ENCODE peak calls at places on chromosomes 4 and X, in nine cellular contexts. X, R, D, N, V, C, F, O and E are unnamed samples. For H3K4me1, the result is how much of the 10 kb centered on the place peaks cover.

GRCh38 chr4:66017671-66018070 is 347.4 kb upstream of the EPHA5 start:
- DNase-seq in X (no peak), R (no peak), D (no peak), N (no peak), V (no peak), C (no peak), F (no peak), O (no peak), E (no peak)

GRCh38 chrX:10156199-10157031 is at the start of gene CLCN4:
- DNase-seq in X (peak), R (peak), D (no peak), N (peak), V (peak), C (peak), F (no peak), O (peak), E (peak)

GRCh38 chr4:151031831-151032605 is 16.9 kb upstream of the LRBA start:
- DNase-seq in X (no peak), R (no peak), D (no peak), N (no peak), V (no peak), C (no peak), F (no peak), O (peak), E (no peak)

GRCh38 chrX:133493366-133493765 is 78.1 kb upstream of the GPC4 start:
- DNase-seq in X (no peak), R (no peak), D (no peak), N (no peak), V (no peak), C (no peak), F (no peak), O (no peak), E (no peak)

GRCh38 chr4:134382478-134383227 is 181.1 kb upstream of the PABPC4L start:
- DNase-seq in X (no peak), R (no peak), D (no peak), N (no peak), V (no peak), C (no peak), F (no peak), O (no peak), E (no peak)

GRCh38 chr4:70778888-70779422 is 57.2 kb downstream of the RUFY3 start:
- DNase-seq in X (no peak), R (peak), D (no peak), N (no peak), V (no peak), C (no peak), F (no peak), O (no peak), E (peak)

GRCh38 chr4:161496-162284 is 37.4 kb downstream of the ZNF718 start:
- DNase-seq in X (no peak), R (no peak), D (no peak), N (no peak), V (no peak), C (no peak), F (no peak), O (no peak), E (no peak)

GRCh38 chr4:9812530-9813340 is 31.3 kb downstream of the DRD5 start:
- DNase-seq in X (no peak), R (no peak), D (no peak), N (no peak), V (no peak), C (no peak), F (no peak), O (no peak), E (no peak)

GRCh38 chr4:167290684-167291083 is 56.4 kb upstream of the SPOCK3 start:
- DNase-seq in X (no peak), R (peak), D (no peak), N (no peak), V (no peak), C (no peak), F (no peak), O (peak), E (no peak)

GRCh38 chrX:71128915-71129765 is 10.7 kb downstream of the MED12 start:
- DNase-seq in X (peak), R (peak), D (peak), N (peak), V (peak), C (peak), F (peak), O (peak), E (peak)

GRCh38 chrX:13387656-13388421 is 68.0 kb upstream of the ATXN3L start:
- DNase-seq in X (no peak), R (no peak), D (no peak), N (no peak), V (no peak), C (no peak), F (no peak), O (no peak), E (no peak)

GRCh38 chr4:152014280-152014679 is 253.5 kb upstream of the GATB start:
- DNase-seq in X (no peak), R (no peak), D (no peak), N (no peak), V (peak), C (no peak), F (peak), O (no peak), E (no peak)

GRCh38 chrX:97119474-97120109 is 235.9 kb downstream of the RPA4 start:
- DNase-seq in X (no peak), R (no peak), D (no peak), N (no peak), V (no peak), C (no peak), F (no peak), O (no peak), E (no peak)

GRCh38 chr4:97500423-97500822 is 642.9 kb downstream of the STPG2 start:
- DNase-seq in X (no peak), R (no peak), D (no peak), N (no peak), V (no peak), C (no peak), F (no peak), O (no peak), E (no peak)

GRCh38 chr4:133112641-133113040 is 36.5 kb upstream of the PCDH10 start:
- DNase-seq in X (no peak), R (no peak), D (no peak), N (no peak), V (no peak), C (no peak), F (no peak), O (no peak), E (no peak)

GRCh38 chr4:141352775-141353544 is 132.3 kb downstream of the ZNF330 start:
- DNase-seq in X (no peak), R (no peak), D (no peak), N (no peak), V (no peak), C (no peak), F (no peak), O (peak), E (no peak)

GRCh38 chrX:41180194-41180902 is 95.1 kb downstream of the USP9X start:
- DNase-seq in X (peak), R (peak), D (peak), N (no peak), V (peak), C (peak), F (peak), O (peak), E (peak)

GRCh38 chr4:1177274-1178141 is 5.1 kb upstream of the SPON2 start:
- DNase-seq in X (no peak), R (no peak), D (no peak), N (no peak), V (peak), C (no peak), F (peak), O (no peak), E (peak)

GRCh38 chr4:124937993-124938392 is 225.5 kb upstream of the ANKRD50 start:
- DNase-seq in X (no peak), R (no peak), D (no peak), N (no peak), V (no peak), C (no peak), F (no peak), O (no peak), E (peak)

GRCh38 chrX:9626379-9626778 is 139.3 kb downstream of the GPR143 start:
- DNase-seq in X (no peak), R (no peak), D (no peak), N (no peak), V (no peak), C (no peak), F (no peak), O (no peak), E (peak)

GRCh38 chr4:118279920-118280432 is 72.8 kb downstream of the PRSS12 start:
- DNase-seq in X (no peak), R (no peak), D (no peak), N (no peak), V (no peak), C (no peak), F (no peak), O (no peak), E (no peak)
- H3K27ac ChIP-seq in X (peak), R (peak), D (peak), N (peak), V (peak), C (no peak), F (peak), O (peak), E (no peak)

DNA sequence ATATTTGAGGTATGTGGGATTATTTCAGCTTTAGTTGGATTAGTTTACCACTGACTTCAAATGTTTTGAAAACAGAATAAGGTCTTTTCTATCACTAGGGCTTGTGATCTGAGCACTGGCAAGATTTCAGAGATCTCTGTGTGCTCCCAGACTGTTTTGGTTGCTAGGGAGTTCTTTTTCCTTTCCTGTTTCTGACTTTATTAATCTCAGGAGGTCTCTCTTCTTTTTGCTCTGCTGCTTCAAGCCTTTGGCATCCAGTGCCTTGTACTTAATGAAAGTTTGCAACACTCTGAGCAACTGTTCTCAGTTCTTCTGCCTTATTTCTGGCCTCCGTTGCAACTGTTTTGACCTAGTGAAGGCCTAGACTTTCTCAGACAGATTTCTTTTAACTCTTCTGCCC is 32.1 kb upstream of the PAQR3 start:
- DNase-seq in X (no peak), R (peak), D (no peak), N (no peak), V (no peak), C (no peak), F (no peak), O (no peak), E (no peak)
- H3K4me1 ChIP-seq in X (under half), R (under half), D (under half), N (under half), V (under half), C (under half), F (under half), O (under half), E (under half)

DNA sequence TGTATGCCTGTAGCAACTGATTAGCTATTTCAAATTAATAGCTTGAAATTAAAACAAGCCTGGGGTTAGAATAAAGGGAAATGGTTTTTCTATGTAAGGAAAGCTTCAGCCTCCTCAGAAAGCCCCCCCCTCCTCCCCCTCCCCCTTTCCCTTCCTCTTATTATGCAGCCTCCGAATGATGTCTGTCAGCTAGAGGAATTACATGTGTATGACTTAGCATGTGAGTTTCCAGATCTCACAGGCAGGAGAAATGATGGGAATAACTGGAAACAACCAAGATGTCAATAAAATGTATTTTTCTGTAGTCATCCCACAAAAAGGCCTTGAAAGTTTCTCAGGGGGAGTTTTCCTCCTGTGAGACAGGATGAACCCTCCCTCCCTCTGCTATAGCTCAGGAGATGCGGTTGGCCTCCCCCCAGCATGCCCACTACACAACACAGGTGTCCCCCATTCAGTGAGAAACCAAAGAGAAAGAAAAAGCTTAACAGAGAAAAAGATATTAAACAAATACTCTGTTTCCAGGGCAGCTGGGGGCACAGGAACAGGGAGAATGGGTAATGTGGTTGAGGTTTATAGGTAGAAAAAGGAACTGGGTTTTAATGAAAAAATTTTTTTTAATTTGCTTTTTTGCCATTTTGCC is 41.4 kb upstream of the RASGEF1B start:
- DNase-seq in X (no peak), R (no peak), D (no peak), N (no peak), V (no peak), C (no peak), F (no peak), O (no peak), E (no peak)
- H3K27ac ChIP-seq in X (no peak), R (no peak), D (no peak), N (no peak), V (no peak), C (no peak), F (no peak), O (no peak), E (no peak)

GRCh38 chr4:73345399-73345975 is 58.6 kb upstream of the ALB start:
- DNase-seq in X (peak), R (peak), D (no peak), N (no peak), V (no peak), C (no peak), F (no peak), O (no peak), E (no peak)
- H3K4me1 ChIP-seq in X (under half), R (half or more), D (under half), N (under half), V (under half), C (under half), F (under half), O (under half), E (under half)

DNA sequence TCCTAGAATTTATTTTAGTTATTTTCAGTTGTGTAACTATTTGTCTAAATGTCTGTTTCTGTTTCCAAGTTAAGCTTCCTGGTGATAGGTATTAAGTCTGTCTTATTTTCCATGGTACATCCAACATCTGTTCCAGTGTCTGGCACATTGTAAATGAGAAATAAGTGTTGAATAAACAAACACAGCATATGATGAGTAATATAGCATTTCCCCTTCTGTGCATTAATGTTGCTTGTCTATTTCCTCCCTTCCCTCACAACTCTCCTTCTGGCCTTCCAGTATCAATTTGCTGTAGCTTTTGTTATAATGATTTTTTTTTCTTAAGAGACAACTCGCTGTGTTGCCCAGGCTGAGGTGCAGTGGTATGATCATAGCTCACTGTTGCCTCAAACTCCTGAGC is 36.1 kb downstream of the COPS4 start:
- DNase-seq in X (no peak), R (no peak), D (no peak), N (no peak), V (no peak), C (no peak), F (no peak), O (no peak), E (no peak)
- H3K27ac ChIP-seq in X (no peak), R (no peak), D (no peak), N (no peak), V (no peak), C (no peak), F (no peak), O (no peak), E (no peak)

GRCh38 chrX:16639966-16640365 is 10.0 kb upstream of the S100G start:
- DNase-seq in X (no peak), R (no peak), D (no peak), N (no peak), V (no peak), C (no peak), F (no peak), O (no peak), E (no peak)

GRCh38 chrX:16638533-16638932 is 11.4 kb upstream of the S100G start:
- DNase-seq in X (no peak), R (no peak), D (no peak), N (no peak), V (no peak), C (no peak), F (no peak), O (no peak), E (no peak)

GRCh38 chrX:16646366-16647168 is 3.4 kb upstream of the S100G start:
- DNase-seq in X (no peak), R (peak), D (no peak), N (no peak), V (no peak), C (no peak), F (no peak), O (no peak), E (no peak)

GRCh38 chrX:16640823-16641222 is 9.1 kb upstream of the S100G start:
- DNase-seq in X (no peak), R (no peak), D (no peak), N (no peak), V (no peak), C (no peak), F (no peak), O (no peak), E (peak)

GRCh38 chrX:16643160-16643559 is 6.8 kb upstream of the S100G start:
- DNase-seq in X (no peak), R (no peak), D (no peak), N (no peak), V (no peak), C (no peak), F (no peak), O (peak), E (no peak)
- H3K4me1 ChIP-seq in X (under half), R (under half), D (under half), N (under half), V (under half), C (under half), F (under half), O (under half), E (under half)

GRCh38 chr4:27764526-27764837 is 903.8 kb downstream of the STIM2 start:
- DNase-seq in X (no peak), R (no peak), D (no peak), N (no peak), V (no peak), C (no peak), F (no peak), O (no peak), E (no peak)
- H3K27ac ChIP-seq in X (no peak), R (no peak), D (no peak), N (no peak), V (no peak), C (no peak), F (no peak), O (no peak), E (no peak)

DNA sequence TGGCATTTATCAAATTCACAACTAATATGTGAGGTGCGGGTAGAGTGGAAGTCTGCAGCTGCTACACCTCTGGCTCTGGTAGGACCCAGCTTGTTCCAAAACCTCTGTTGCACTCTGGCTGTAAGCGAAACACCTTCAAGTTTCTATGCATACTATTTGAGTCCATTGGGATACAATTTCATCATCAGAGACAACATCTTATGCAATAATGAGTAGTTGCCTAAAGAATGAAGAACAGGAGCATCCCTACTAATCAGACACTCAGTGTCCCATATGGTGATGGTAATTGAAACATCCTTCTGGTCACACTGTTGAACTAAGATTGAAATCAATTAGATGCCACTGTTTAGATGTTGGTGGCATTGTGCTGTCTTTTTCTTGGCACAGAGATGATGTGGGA is 178.4 kb downstream of the MGST2 start:
- DNase-seq in X (no peak), R (no peak), D (no peak), N (no peak), V (no peak), C (no peak), F (no peak), O (no peak), E (no peak)
- H3K4me1 ChIP-seq in X (under half), R (under half), D (under half), N (under half), V (under half), C (under half), F (under half), O (under half), E (under half)